ENCODE peak calls at places on chromosomes 2 and 18, in ten cellular contexts. A is tibial artery; R is esophagus squamous epithelium; E is cardiac muscle cell; D is endothelial cell; N is brain microvascular endothelial cell; J is adrenal gland; S is neural crest cell; V is breast epithelium; L is CD4-positive, alpha-beta T cell. C is an unnamed sample.

GRCh38 chr2:3625186-3625585 is 30.3 kb downstream of the COLEC11 start:
- DNase-seq in J (no peak), S (no peak), E (no peak), N (no peak), L (no peak), V (no peak), R (no peak), D (no peak), A (peak; percentile 3), C (no peak)

GRCh38 chr2:97011977-97012569 is 25.7 kb upstream of the FAM178B start:
- DNase-seq in S (no peak), R (no peak), N (peak; percentile 56), A (no peak), J (peak; percentile 43), D (peak; percentile 12), L (no peak), V (no peak), E (peak; percentile 52), C (peak; percentile 42)

GRCh38 chr2:16707014-16707413 is 41.4 kb upstream of the CYRIA start:
- DNase-seq in N (no peak), R (no peak), E (no peak), D (no peak), J (no peak), A (no peak), S (no peak), L (no peak), V (no peak), C (no peak)

GRCh38 chr2:37388074-37388473 is 43.6 kb downstream of the QPCT start:
- DNase-seq in S (no peak), A (no peak), L (no peak), V (no peak), D (no peak), J (no peak), N (peak; percentile 33), R (no peak), E (no peak), C (no peak)

GRCh38 chr2:160042054-160042453 is 20.4 kb downstream of the PLA2R1 start:
- DNase-seq in R (no peak), N (no peak), S (no peak), E (no peak), J (no peak), L (no peak), D (no peak), A (no peak), V (no peak), C (no peak)

GRCh38 chr2:8310557-8311455 is 371.1 kb upstream of the ID2 start:
- DNase-seq in S (no peak), V (no peak), E (no peak), L (peak; percentile 9), R (no peak), J (no peak), A (no peak), N (no peak), D (no peak), C (no peak)

GRCh38 chr2:217142649-217143266 is 282.9 kb upstream of the TNP1 start:
- DNase-seq in A (no peak), R (no peak), N (peak; percentile 38), S (peak; percentile 32), E (no peak), L (no peak), J (no peak), V (no peak), D (peak; percentile 53), C (no peak)

GRCh38 chr2:201618744-201619654 is 24.3 kb downstream of the TMEM237 start:
- DNase-seq in R (no peak), E (no peak), L (no peak), N (peak; percentile 64), D (peak; percentile 18), S (no peak), A (peak; percentile 48), J (peak; percentile 62), V (peak; percentile 22), C (no peak)

GRCh38 chr18:427005-427404 is 73.5 kb downstream of the COLEC12 start:
- DNase-seq in N (peak; percentile 66), S (no peak), D (no peak), L (no peak), R (no peak), E (no peak), V (no peak), A (no peak), J (no peak), C (no peak)

GRCh38 chr2:209525834-209526281 is 102.0 kb downstream of the MAP2 start:
- DNase-seq in L (no peak), D (no peak), R (no peak), A (no peak), N (peak; percentile 60), J (no peak), V (no peak), E (no peak), S (no peak), C (no peak)

GRCh38 chr2:240429872-240430491 is 5.5 kb upstream of the GPC1 start:
- DNase-seq in A (no peak), S (no peak), D (no peak), V (no peak), J (peak; percentile 13), L (no peak), E (no peak), N (no peak), R (no peak), C (no peak)

GRCh38 chr2:200795044-200795443 is 16.7 kb upstream of the BZW1 start:
- DNase-seq in J (peak; percentile 72), E (no peak), R (no peak), N (peak; percentile 33), D (no peak), S (no peak), A (peak; percentile 50), V (no peak), L (no peak), C (no peak)

GRCh38 chr18:11667578-11667977 is 21.5 kb upstream of the GNAL start:
- DNase-seq in L (no peak), S (no peak), A (no peak), N (no peak), R (no peak), E (no peak), D (no peak), J (no peak), V (no peak), C (no peak)

GRCh38 chr2:235162544-235163197 is 210.9 kb downstream of the SH3BP4 start:
- DNase-seq in S (no peak), D (no peak), A (no peak), R (no peak), L (no peak), N (peak; percentile 45), E (no peak), V (no peak), J (no peak), C (no peak)

GRCh38 chr2:22998368-22998767 is 386.6 kb upstream of the KLHL29 start:
- DNase-seq in D (no peak), V (no peak), R (no peak), A (no peak), S (no peak), L (no peak), J (no peak), E (no peak), N (peak; percentile 3), C (no peak)

GRCh38 chr2:161019311-161019710 is 140.9 kb upstream of the TANK start:
- DNase-seq in R (no peak), V (no peak), S (no peak), D (no peak), A (no peak), L (no peak), N (no peak), E (no peak), J (no peak), C (no peak)

GRCh38 chr18:65725421-65726050 is 25.3 kb upstream of the CDH7 start:
- DNase-seq in L (no peak), D (peak; percentile 53), N (no peak), A (no peak), E (peak; percentile 52), J (peak; percentile 16), S (peak; percentile 18), V (no peak), R (no peak), C (no peak)

GRCh38 chr18:26999797-27000196 is 134.3 kb upstream of the AQP4 start:
- DNase-seq in A (no peak), E (no peak), D (no peak), V (no peak), L (no peak), J (no peak), S (no peak), R (no peak), N (no peak), C (no peak)

GRCh38 chr2:212227755-212228154 is 310.8 kb downstream of the ERBB4 start:
- DNase-seq in N (peak; percentile 92), S (no peak), D (no peak), E (no peak), J (peak; percentile 39), L (no peak), A (peak; percentile 43), R (no peak), V (peak; percentile 32), C (no peak)

DNA sequence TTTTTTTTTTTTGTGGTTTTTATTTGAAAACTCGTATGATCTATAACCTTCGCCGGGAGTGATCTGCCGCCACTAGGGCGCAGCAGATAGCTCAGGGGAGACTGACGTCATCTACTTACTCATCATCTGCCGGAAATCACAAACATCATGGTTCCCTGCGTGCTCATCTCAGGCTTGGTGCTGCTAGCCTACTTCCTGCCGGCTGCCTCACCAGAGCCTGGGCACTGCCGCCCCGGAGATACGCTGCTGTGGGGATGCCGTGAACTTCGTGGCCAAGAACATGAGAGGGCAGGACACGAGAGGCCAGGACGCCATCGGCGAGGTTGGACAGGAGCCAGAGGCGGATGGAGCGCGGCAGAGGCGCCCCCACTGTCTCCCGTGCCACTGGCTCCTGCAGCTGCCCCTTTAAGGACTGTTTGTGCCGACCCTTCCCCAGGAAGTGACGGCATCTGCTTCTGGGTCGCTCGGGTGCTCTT is 68.8 kb downstream of the DOK6 start:
- DNase-seq in E (no peak), J (no peak), L (peak; percentile 2), D (peak; percentile 22), N (no peak), A (no peak), V (no peak), R (no peak), S (no peak), C (peak; percentile 20)
- TF ChIP-seq CTCF in E (peak; percentile 21), J (no peak), L (peak; percentile 19), D (peak; percentile 39), N (peak; percentile 39), A (no peak), V (no peak), R (no peak), S (peak; percentile 50), C (peak; percentile 32)

GRCh38 chr18:49447810-49448745 is 12.4 kb downstream of the DYM start:
- DNase-seq in R (no peak), S (peak; percentile 29), J (no peak), A (no peak), V (no peak), L (peak; percentile 16), E (peak; percentile 69), D (peak; percentile 55), N (peak; percentile 41), C (no peak)
- TF ChIP-seq CTCF in R (peak; percentile 26), S (peak; percentile 66), J (no peak), A (peak; percentile 38), V (peak; percentile 30), L (peak; percentile 44), E (peak; percentile 61), D (peak; percentile 56), N (peak; percentile 66), C (peak; percentile 39)

GRCh38 chr2:84214455-84214854 is 244.6 kb downstream of the SUCLG1 start:
- DNase-seq in D (no peak), A (no peak), S (no peak), N (no peak), J (no peak), L (no peak), E (no peak), R (no peak), V (no peak), C (no peak)
- TF ChIP-seq CTCF in D (no peak), A (no peak), S (no peak), N (no peak), J (no peak), L (no peak), E (no peak), R (no peak), V (no peak), C (no peak)

GRCh38 chr2:192286093-192286701 is 91.5 kb upstream of the TMEFF2 start:
- DNase-seq in A (no peak), D (peak; percentile 17), S (no peak), V (no peak), N (peak; percentile 47), E (peak; percentile 53), L (no peak), J (no peak), R (no peak), C (no peak)
- TF ChIP-seq CTCF in A (peak; percentile 34), D (peak; percentile 33), S (peak; percentile 54), V (no peak), N (peak; percentile 78), E (peak; percentile 72), L (no peak), J (no peak), R (no peak), C (peak; percentile 35)